ENCODE peak calls at places on chromosomes 3 and 15, in seven cellular contexts. One of them, this sample, is unnamed.
A peak's percentile ranks its signal among the peaks of the same experiment; 100 is the strongest.

GRCh38 chr15:89178307-89178977 is 42.9 kb downstream of the RLBP1 start:
- DNase-seq in adipocyte: no peak
- DNase-seq in fibroblast of lung: no peak
- DNase-seq in H1: no peak
- DNase-seq in testis: no peak
- DNase-seq in naive thymus-derived CD4-positive, alpha-beta T cell: no peak
- DNase-seq in epithelial cell of esophagus: no peak
- DNase-seq in this sample: no peak

GRCh38 chr3:31503456-31503855 is 29.3 kb upstream of the STT3B start:
- DNase-seq in adipocyte: no peak
- DNase-seq in fibroblast of lung: no peak
- DNase-seq in H1: no peak
- DNase-seq in testis: no peak
- DNase-seq in naive thymus-derived CD4-positive, alpha-beta T cell: no peak
- DNase-seq in epithelial cell of esophagus: peak; percentile 72
- DNase-seq in this sample: no peak

GRCh38 chr15:63602595-63602994 is 5.4 kb downstream of the FBXL22 start:
- DNase-seq in adipocyte: no peak
- DNase-seq in fibroblast of lung: no peak
- DNase-seq in H1: no peak
- DNase-seq in testis: no peak
- DNase-seq in naive thymus-derived CD4-positive, alpha-beta T cell: no peak
- DNase-seq in epithelial cell of esophagus: no peak
- DNase-seq in this sample: no peak

GRCh38 chr3:21013566-21013965 is 737.4 kb downstream of the ZNF385D start:
- DNase-seq in adipocyte: no peak
- DNase-seq in fibroblast of lung: peak; percentile 12
- DNase-seq in H1: no peak
- DNase-seq in testis: no peak
- DNase-seq in naive thymus-derived CD4-positive, alpha-beta T cell: no peak
- DNase-seq in epithelial cell of esophagus: peak; percentile 74
- DNase-seq in this sample: no peak

GRCh38 chr3:46849686-46850467 is 13.4 kb downstream of the MYL3 start:
- DNase-seq in adipocyte: no peak
- DNase-seq in fibroblast of lung: no peak
- DNase-seq in H1: no peak
- DNase-seq in testis: no peak
- DNase-seq in naive thymus-derived CD4-positive, alpha-beta T cell: no peak
- DNase-seq in epithelial cell of esophagus: no peak
- DNase-seq in this sample: no peak

GRCh38 chr3:173411288-173412064 is 13.9 kb downstream of the NLGN1 start:
- DNase-seq in adipocyte: peak; percentile 75
- DNase-seq in fibroblast of lung: peak; percentile 49
- DNase-seq in H1: no peak
- DNase-seq in testis: peak; percentile 46
- DNase-seq in naive thymus-derived CD4-positive, alpha-beta T cell: no peak
- DNase-seq in epithelial cell of esophagus: peak; percentile 51
- DNase-seq in this sample: no peak

GRCh38 chr3:122679467-122680291 is 960 bp upstream of the PARP14 start:
- DNase-seq in adipocyte: peak; percentile 25
- DNase-seq in fibroblast of lung: peak; percentile 19
- DNase-seq in H1: no peak
- DNase-seq in testis: peak; percentile 33
- DNase-seq in naive thymus-derived CD4-positive, alpha-beta T cell: no peak
- DNase-seq in epithelial cell of esophagus: no peak
- DNase-seq in this sample: no peak

GRCh38 chr3:146189519-146190173 is 28.7 kb upstream of the PLOD2 start:
- DNase-seq in adipocyte: peak; percentile 84
- DNase-seq in fibroblast of lung: peak; percentile 47
- DNase-seq in H1: peak; percentile 48
- DNase-seq in testis: peak; percentile 17
- DNase-seq in naive thymus-derived CD4-positive, alpha-beta T cell: peak; percentile 16
- DNase-seq in epithelial cell of esophagus: peak; percentile 69
- DNase-seq in this sample: peak; percentile 38

GRCh38 chr3:17077614-17078013 is 192.9 kb downstream of the PLCL2 start:
- DNase-seq in adipocyte: no peak
- DNase-seq in fibroblast of lung: no peak
- DNase-seq in H1: no peak
- DNase-seq in testis: no peak
- DNase-seq in naive thymus-derived CD4-positive, alpha-beta T cell: no peak
- DNase-seq in epithelial cell of esophagus: no peak
- DNase-seq in this sample: no peak

GRCh38 chr3:100606894-100607512 is 2.4 kb upstream of the ADGRG7 start:
- DNase-seq in adipocyte: no peak
- DNase-seq in fibroblast of lung: no peak
- DNase-seq in H1: no peak
- DNase-seq in testis: no peak
- DNase-seq in naive thymus-derived CD4-positive, alpha-beta T cell: no peak
- DNase-seq in epithelial cell of esophagus: no peak
- DNase-seq in this sample: no peak

GRCh38 chr3:186933801-186934200 is 3.5 kb downstream of the ST6GAL1 start:
- DNase-seq in adipocyte: no peak
- DNase-seq in fibroblast of lung: no peak
- DNase-seq in H1: no peak
- DNase-seq in testis: no peak
- DNase-seq in naive thymus-derived CD4-positive, alpha-beta T cell: no peak
- DNase-seq in epithelial cell of esophagus: no peak
- DNase-seq in this sample: no peak

GRCh38 chr3:195150194-195151118 is 120.5 kb downstream of the XXYLT1 start:
- DNase-seq in adipocyte: no peak
- DNase-seq in fibroblast of lung: peak; percentile 92
- DNase-seq in H1: peak; percentile 55
- DNase-seq in testis: peak; percentile 51
- DNase-seq in naive thymus-derived CD4-positive, alpha-beta T cell: peak; percentile 8
- DNase-seq in epithelial cell of esophagus: peak; percentile 74
- DNase-seq in this sample: no peak

GRCh38 chr3:76943058-76943457 is 96.8 kb upstream of the ROBO2 start:
- DNase-seq in adipocyte: no peak
- DNase-seq in fibroblast of lung: peak; percentile 17
- DNase-seq in H1: no peak
- DNase-seq in testis: no peak
- DNase-seq in naive thymus-derived CD4-positive, alpha-beta T cell: no peak
- DNase-seq in epithelial cell of esophagus: no peak
- DNase-seq in this sample: no peak

GRCh38 chr3:160008979-160009378 is 20.3 kb downstream of the IL12A start:
- DNase-seq in adipocyte: no peak
- DNase-seq in fibroblast of lung: no peak
- DNase-seq in H1: no peak
- DNase-seq in testis: no peak
- DNase-seq in naive thymus-derived CD4-positive, alpha-beta T cell: no peak
- DNase-seq in epithelial cell of esophagus: no peak
- DNase-seq in this sample: no peak

GRCh38 chr3:62827550-62827949 is 47.7 kb downstream of the CADPS start:
- DNase-seq in adipocyte: no peak
- DNase-seq in fibroblast of lung: no peak
- DNase-seq in H1: no peak
- DNase-seq in testis: no peak
- DNase-seq in naive thymus-derived CD4-positive, alpha-beta T cell: no peak
- DNase-seq in epithelial cell of esophagus: no peak
- DNase-seq in this sample: no peak

GRCh38 chr15:100704281-100705055 is 102.1 kb downstream of the ASB7 start:
- DNase-seq in adipocyte: no peak
- DNase-seq in fibroblast of lung: peak; percentile 89
- DNase-seq in H1: no peak
- DNase-seq in testis: no peak
- DNase-seq in naive thymus-derived CD4-positive, alpha-beta T cell: no peak
- DNase-seq in epithelial cell of esophagus: peak; percentile 96
- DNase-seq in this sample: no peak

GRCh38 chr3:178146406-178146831 is 389.8 kb upstream of the KCNMB2 start:
- DNase-seq in adipocyte: no peak
- DNase-seq in fibroblast of lung: peak; percentile 16
- DNase-seq in H1: no peak
- DNase-seq in testis: no peak
- DNase-seq in naive thymus-derived CD4-positive, alpha-beta T cell: no peak
- DNase-seq in epithelial cell of esophagus: no peak
- DNase-seq in this sample: no peak

GRCh38 chr15:65653781-65654521 is 32.2 kb downstream of the SLC24A1 start:
- DNase-seq in adipocyte: peak; percentile 30
- DNase-seq in fibroblast of lung: no peak
- DNase-seq in H1: no peak
- DNase-seq in testis: no peak
- DNase-seq in naive thymus-derived CD4-positive, alpha-beta T cell: no peak
- DNase-seq in epithelial cell of esophagus: peak; percentile 14
- DNase-seq in this sample: no peak

GRCh38 chr3:135792174-135792573 is 173.4 kb upstream of the PPP2R3A start:
- DNase-seq in adipocyte: no peak
- DNase-seq in fibroblast of lung: no peak
- DNase-seq in H1: no peak
- DNase-seq in testis: no peak
- DNase-seq in naive thymus-derived CD4-positive, alpha-beta T cell: no peak
- DNase-seq in epithelial cell of esophagus: no peak
- DNase-seq in this sample: no peak

DNA sequence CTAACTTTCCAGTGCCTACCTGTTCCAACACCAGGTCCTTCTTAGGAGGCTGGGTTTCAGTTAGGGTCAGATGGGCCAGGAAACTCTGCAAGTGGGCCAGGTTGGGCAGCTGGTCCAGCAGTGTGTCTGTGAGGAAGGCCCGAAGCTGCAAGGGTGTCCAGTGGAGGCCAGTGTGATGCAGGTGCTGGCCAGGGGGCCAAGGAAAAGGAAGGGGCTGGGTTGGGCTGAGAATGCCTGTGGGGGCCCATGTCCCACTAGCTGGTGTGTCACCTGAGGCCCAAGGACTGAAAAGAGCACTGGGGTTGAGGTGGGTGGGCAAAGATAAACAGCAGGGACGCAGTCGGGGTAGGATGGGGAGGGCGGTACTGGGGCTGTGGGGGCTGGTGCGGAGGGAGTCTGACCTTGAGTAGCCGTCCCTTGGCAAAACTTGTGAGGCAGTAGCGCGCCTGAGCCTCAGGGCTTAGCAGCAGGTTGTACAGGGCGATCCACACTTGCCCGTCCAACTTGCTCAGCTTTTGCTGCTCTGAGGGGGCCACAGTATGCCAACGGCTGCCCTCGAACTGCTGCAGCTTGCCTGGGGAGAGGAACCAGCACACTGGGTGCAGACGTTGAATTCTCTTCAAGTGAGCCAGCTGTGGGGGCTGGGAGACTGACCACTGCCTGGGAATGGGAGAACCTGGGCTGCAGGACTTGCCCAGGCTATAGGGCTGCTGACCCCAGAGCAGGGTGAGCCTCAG is 1.5 kb upstream of the RASSF1 start:
- DNase-seq in adipocyte: no peak
- DNase-seq in fibroblast of lung: no peak
- DNase-seq in H1: no peak
- DNase-seq in testis: no peak
- DNase-seq in naive thymus-derived CD4-positive, alpha-beta T cell: no peak
- DNase-seq in epithelial cell of esophagus: no peak
- DNase-seq in this sample: no peak
- H3K4me3 ChIP-seq in adipocyte: no peak overlapping the region
- H3K4me3 ChIP-seq in fibroblast of lung: no peak overlapping the region
- H3K4me3 ChIP-seq in H1: no peak overlapping the region
- H3K4me3 ChIP-seq in testis: no peak overlapping the region
- H3K4me3 ChIP-seq in naive thymus-derived CD4-positive, alpha-beta T cell: no peak overlapping the region
- H3K4me3 ChIP-seq in epithelial cell of esophagus: no peak overlapping the region
- H3K4me3 ChIP-seq in this sample: no peak overlapping the region

DNA sequence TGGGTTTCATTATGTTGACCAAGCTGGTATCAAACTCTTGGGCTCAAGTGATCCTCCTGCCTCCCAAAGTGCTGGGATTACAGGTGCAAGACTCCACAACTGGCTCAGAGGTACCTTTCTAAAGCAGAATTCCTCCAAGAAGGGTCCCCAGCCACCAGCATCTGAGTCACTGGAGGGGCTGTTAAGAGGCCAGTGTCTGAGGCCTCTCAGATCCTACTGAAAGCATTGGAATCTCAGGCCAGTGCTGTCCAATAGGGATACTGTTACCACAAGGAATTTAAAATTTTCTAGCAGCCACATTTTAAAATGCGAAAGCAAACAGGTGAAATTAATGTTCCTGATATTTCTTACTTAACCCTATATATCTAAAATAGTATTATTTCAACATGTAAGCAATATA is 1.3 kb downstream of the CAV3 start:
- DNase-seq in adipocyte: no peak
- DNase-seq in fibroblast of lung: no peak
- DNase-seq in H1: no peak
- DNase-seq in testis: no peak
- DNase-seq in naive thymus-derived CD4-positive, alpha-beta T cell: no peak
- DNase-seq in epithelial cell of esophagus: no peak
- DNase-seq in this sample: no peak
- H3K4me3 ChIP-seq in adipocyte: no peak overlapping the region
- H3K4me3 ChIP-seq in fibroblast of lung: no peak overlapping the region
- H3K4me3 ChIP-seq in H1: no peak overlapping the region
- H3K4me3 ChIP-seq in testis: no peak overlapping the region
- H3K4me3 ChIP-seq in naive thymus-derived CD4-positive, alpha-beta T cell: no peak overlapping the region
- H3K4me3 ChIP-seq in epithelial cell of esophagus: no peak overlapping the region
- H3K4me3 ChIP-seq in this sample: no peak overlapping the region

GRCh38 chr3:151386063-151386462 is 1.5 kb upstream of the P2RY12 start:
- DNase-seq in adipocyte: no peak
- DNase-seq in fibroblast of lung: peak; percentile 25
- DNase-seq in H1: no peak
- DNase-seq in testis: no peak
- DNase-seq in naive thymus-derived CD4-positive, alpha-beta T cell: no peak
- DNase-seq in epithelial cell of esophagus: no peak
- DNase-seq in this sample: no peak

GRCh38 chr3:151384741-151385174 is at the start of gene P2RY12:
- DNase-seq in adipocyte: no peak
- DNase-seq in fibroblast of lung: no peak
- DNase-seq in H1: no peak
- DNase-seq in testis: no peak
- DNase-seq in naive thymus-derived CD4-positive, alpha-beta T cell: no peak
- DNase-seq in epithelial cell of esophagus: no peak
- DNase-seq in this sample: no peak

GRCh38 chr3:151383111-151383510 is 1.4 kb downstream of the P2RY12 start:
- DNase-seq in adipocyte: no peak
- DNase-seq in fibroblast of lung: no peak
- DNase-seq in H1: no peak
- DNase-seq in testis: no peak
- DNase-seq in naive thymus-derived CD4-positive, alpha-beta T cell: no peak
- DNase-seq in epithelial cell of esophagus: no peak
- DNase-seq in this sample: no peak

GRCh38 chr3:151382671-151383070 is 1.9 kb downstream of the P2RY12 start:
- DNase-seq in adipocyte: no peak
- DNase-seq in fibroblast of lung: no peak
- DNase-seq in H1: no peak
- DNase-seq in testis: no peak
- DNase-seq in naive thymus-derived CD4-positive, alpha-beta T cell: no peak
- DNase-seq in epithelial cell of esophagus: no peak
- DNase-seq in this sample: no peak

GRCh38 chr3:151383956-151384355 is 597 bp downstream of the P2RY12 start:
- DNase-seq in adipocyte: no peak
- DNase-seq in fibroblast of lung: no peak
- DNase-seq in H1: no peak
- DNase-seq in testis: no peak
- DNase-seq in naive thymus-derived CD4-positive, alpha-beta T cell: no peak
- DNase-seq in epithelial cell of esophagus: no peak
- DNase-seq in this sample: no peak
- H3K4me3 ChIP-seq in adipocyte: peak overlapping the region; percentile 81
- H3K4me3 ChIP-seq in fibroblast of lung: no peak overlapping the region
- H3K4me3 ChIP-seq in H1: no peak overlapping the region
- H3K4me3 ChIP-seq in testis: peak overlapping the region; percentile 1
- H3K4me3 ChIP-seq in naive thymus-derived CD4-positive, alpha-beta T cell: no peak overlapping the region
- H3K4me3 ChIP-seq in epithelial cell of esophagus: no peak overlapping the region
- H3K4me3 ChIP-seq in this sample: no peak overlapping the region

DNA sequence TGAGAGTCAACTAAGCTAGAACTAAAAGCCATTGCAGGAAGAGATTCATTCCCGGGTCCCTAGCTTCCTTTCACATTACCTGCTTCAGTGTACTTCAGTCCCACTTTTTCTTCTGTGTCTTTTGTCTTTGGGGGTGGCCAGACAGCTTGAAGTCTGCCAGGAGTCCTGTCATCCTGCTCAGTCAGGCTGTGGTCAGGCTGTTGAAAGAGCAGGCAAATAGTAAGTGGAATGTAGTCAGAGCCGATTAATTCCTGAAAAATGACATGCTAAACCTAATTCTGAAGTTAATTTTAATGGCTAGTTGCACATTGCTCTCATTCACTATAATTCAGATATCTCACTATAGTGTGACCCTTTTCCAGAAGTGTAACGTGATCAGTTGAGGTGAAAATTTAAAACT is 129.6 kb downstream of the FMN1 start:
- DNase-seq in adipocyte: peak; percentile 62
- DNase-seq in fibroblast of lung: peak; percentile 84
- DNase-seq in H1: no peak
- DNase-seq in testis: no peak
- DNase-seq in naive thymus-derived CD4-positive, alpha-beta T cell: no peak
- DNase-seq in epithelial cell of esophagus: peak; percentile 33
- DNase-seq in this sample: no peak
- H3K4me3 ChIP-seq in adipocyte: peak overlapping the region; percentile 2
- H3K4me3 ChIP-seq in fibroblast of lung: no peak overlapping the region
- H3K4me3 ChIP-seq in H1: no peak overlapping the region
- H3K4me3 ChIP-seq in testis: no peak overlapping the region
- H3K4me3 ChIP-seq in naive thymus-derived CD4-positive, alpha-beta T cell: no peak overlapping the region
- H3K4me3 ChIP-seq in epithelial cell of esophagus: no peak overlapping the region
- H3K4me3 ChIP-seq in this sample: no peak overlapping the region

This sample was measured in Jurkat, Clone E6-1.